ENCODE peak calls at places on chromosomes 6 and 20, in ten cellular contexts. B is Peyer's patch; J is AG08395; Q is NCI-H1417; E is stimulated activated CD4-positive, alpha-beta T cell treated with anti-CD3 and anti-CD28 coated beads, Interleukin-2, amount 100 ng/mL, for 48 hours; G is naive thymus-derived CD4-positive, alpha-beta T cell; X is fibroblast of the aortic adventitia; D is AG08396; K is nucleus accumbens; A is adrenal gland. U is an unnamed sample.

GRCh38 chr6:139147628-139148027 is 12.7 kb downstream of the HECA start:
- DNase-seq in K (no peak), B (no peak), Q (no peak), D (no peak), J (no peak), G (no peak), X (no peak), A (no peak), E (no peak), U (no peak)

GRCh38 chr20:50146732-50147662 is 6.5 kb downstream of the PEDS1 start:
- DNase-seq in E (peak), X (peak), B (no peak), K (no peak), G (peak), J (no peak), D (no peak), A (no peak), Q (no peak), U (no peak)

GRCh38 chr6:84547341-84547794 is 217.0 kb downstream of the TBX18 start:
- DNase-seq in X (peak), E (no peak), J (no peak), Q (no peak), B (no peak), D (no peak), K (no peak), A (no peak), G (no peak), U (no peak)

GRCh38 chr20:47547034-47547387 is 45.3 kb downstream of the NCOA3 start:
- DNase-seq in D (no peak), E (no peak), B (no peak), K (no peak), X (no peak), J (no peak), G (no peak), A (no peak), Q (no peak), U (no peak)

GRCh38 chr20:64233725-64234124 is 21.8 kb upstream of the PCMTD2 start:
- DNase-seq in K (peak), X (no peak), D (no peak), E (no peak), J (no peak), A (peak), Q (no peak), B (peak), G (no peak), U (no peak)

GRCh38 chr20:6866741-6867140 is 99.3 kb downstream of the BMP2 start:
- DNase-seq in G (no peak), D (no peak), E (no peak), B (no peak), X (no peak), J (no peak), A (no peak), K (no peak), Q (no peak), U (no peak)

GRCh38 chr6:41527721-41528408 is 18.3 kb upstream of the FOXP4 start:
- DNase-seq in G (no peak), Q (peak), A (no peak), E (no peak), B (no peak), X (peak), J (peak), K (no peak), D (no peak), U (no peak)

GRCh38 chr20:53883098-53883762 is 187.2 kb downstream of the BCAS1 start:
- DNase-seq in X (no peak), Q (no peak), J (no peak), B (no peak), G (no peak), A (no peak), K (no peak), D (no peak), E (no peak), U (no peak)

GRCh38 chr20:23624307-23624706 is 13.4 kb downstream of the CST3 start:
- DNase-seq in K (no peak), J (no peak), X (peak), G (no peak), B (no peak), D (no peak), A (no peak), Q (no peak), E (no peak), U (no peak)

GRCh38 chr6:169832247-169832948 is 81.0 kb downstream of the ERMARD start:
- DNase-seq in G (no peak), Q (peak), J (no peak), X (no peak), A (no peak), K (no peak), B (no peak), E (no peak), D (no peak), U (no peak)

GRCh38 chr20:13180986-13181889 is 39.8 kb upstream of the ISM1 start:
- DNase-seq in D (no peak), X (no peak), A (no peak), K (no peak), E (no peak), Q (no peak), G (no peak), J (no peak), B (no peak), U (no peak)

GRCh38 chr6:23656826-23657225 is 469.2 kb upstream of the NRSN1 start:
- DNase-seq in J (no peak), Q (no peak), G (no peak), E (no peak), A (no peak), X (no peak), D (no peak), K (no peak), B (no peak), U (no peak)

U was measured in NCI-H446 treated with DMSO at 0.1 percent for 48 hours.